ENCODE peak calls at places on chromosomes 12 and 14, in nine cellular contexts. F is GM23248, D is hepatocyte, O is HCT116, H is OCI-LY7, X is PC-3, G is neural progenitor cell, Z is SK-N-SH, M is MM.1S. T is an unnamed sample.

GRCh38 chr12:6963016-6963731 is 7.3 kb downstream of the PHB2 start:
- DNase-seq in F (no peak), D (peak), O (peak), H (no peak), X (no peak), G (no peak), Z (peak), M (no peak), T (peak)

GRCh38 chr14:100535287-100536131 is 51.7 kb downstream of the BEGAIN start:
- DNase-seq in F (no peak), D (no peak), O (no peak), H (no peak), X (no peak), G (no peak), Z (peak), M (no peak), T (no peak)

GRCh38 chr14:63012171-63012570 is 33.1 kb downstream of the KCNH5 start:
- DNase-seq in F (no peak), D (no peak), O (no peak), H (no peak), X (no peak), G (no peak), Z (no peak), M (no peak), T (no peak)

GRCh38 chr12:100897240-100897639 is 102.7 kb downstream of the ANO4 start:
- DNase-seq in F (no peak), D (no peak), O (no peak), H (no peak), X (no peak), G (no peak), Z (no peak), M (no peak), T (no peak)

GRCh38 chr14:52923902-52924575 is 26.8 kb downstream of the FERMT2 start:
- DNase-seq in F (peak), D (no peak), O (no peak), H (no peak), X (no peak), G (no peak), Z (no peak), M (no peak), T (peak)

GRCh38 chr12:3042394-3042793 is 34.8 kb upstream of the TSPAN9 start:
- DNase-seq in F (no peak), D (no peak), O (no peak), H (peak), X (no peak), G (no peak), Z (no peak), M (no peak), T (no peak)

GRCh38 chr12:113092478-113093408 is 36.2 kb downstream of the DTX1 start:
- DNase-seq in F (peak), D (peak), O (no peak), H (peak), X (peak), G (peak), Z (no peak), M (no peak), T (peak)

GRCh38 chr12:113196996-113197395 is 11.5 kb downstream of the RITA1 start:
- DNase-seq in F (peak), D (peak), O (peak), H (peak), X (peak), G (peak), Z (peak), M (peak), T (peak)

GRCh38 chr14:67820428-67820881 is 876 bp downstream of the RAD51B start:
- DNase-seq in F (peak), D (peak), O (no peak), H (peak), X (peak), G (peak), Z (peak), M (no peak), T (peak)

GRCh38 chr12:122031342-122032216 is 9.9 kb downstream of the BCL7A start:
- DNase-seq in F (peak), D (peak), O (no peak), H (peak), X (peak), G (peak), Z (peak), M (peak), T (peak)

GRCh38 chr12:104974626-104975290 is 11.4 kb upstream of the NOPCHAP1 start:
- DNase-seq in F (peak), D (no peak), O (no peak), H (peak), X (peak), G (no peak), Z (no peak), M (peak), T (no peak)

GRCh38 chr14:89908712-89909450 is 45.6 kb downstream of the EFCAB11 start:
- DNase-seq in F (peak), D (no peak), O (no peak), H (no peak), X (no peak), G (no peak), Z (no peak), M (no peak), T (no peak)

GRCh38 chr14:95285566-95285965 is 34.1 kb downstream of the CLMN start:
- DNase-seq in F (no peak), D (no peak), O (no peak), H (no peak), X (no peak), G (no peak), Z (no peak), M (no peak), T (no peak)

GRCh38 chr14:86722612-86723253 is 1192.8 kb downstream of the FLRT2 start:
- DNase-seq in F (no peak), D (no peak), O (no peak), H (no peak), X (no peak), G (no peak), Z (no peak), M (no peak), T (no peak)

GRCh38 chr14:53570411-53571387 is 385.9 kb downstream of the BMP4 start:
- DNase-seq in F (no peak), D (no peak), O (no peak), H (no peak), X (no peak), G (no peak), Z (no peak), M (no peak), T (no peak)

GRCh38 chr12:114500775-114501473 is 95.0 kb upstream of the TBX5 start:
- DNase-seq in F (no peak), D (no peak), O (no peak), H (no peak), X (no peak), G (peak), Z (no peak), M (no peak), T (peak)

GRCh38 chr12:16323638-16324037 is 23.8 kb upstream of the MGST1 start:
- DNase-seq in F (no peak), D (no peak), O (no peak), H (no peak), X (peak), G (no peak), Z (no peak), M (no peak), T (no peak)

GRCh38 chr14:104465482-104466390 is 113.8 kb upstream of the C14orf180 start:
- DNase-seq in F (no peak), D (no peak), O (no peak), H (no peak), X (no peak), G (no peak), Z (no peak), M (no peak), T (no peak)

GRCh38 chr14:34081576-34082136 is 130.8 kb upstream of the EGLN3 start:
- DNase-seq in F (peak), D (peak), O (peak), H (no peak), X (peak), G (no peak), Z (no peak), M (no peak), T (no peak)

GRCh38 chr14:72686101-72686500 is 207.8 kb downstream of the DPF3 start:
- DNase-seq in F (no peak), D (no peak), O (no peak), H (no peak), X (peak), G (no peak), Z (no peak), M (no peak), T (no peak)

GRCh38 chr14:97975960-97976359 is 1178.8 kb downstream of the VRK1 start:
- DNase-seq in F (no peak), D (no peak), O (no peak), H (no peak), X (no peak), G (no peak), Z (no peak), M (no peak), T (no peak)

GRCh38 chr12:132766380-132767085 is 4.9 kb upstream of the ANKLE2 start:
- DNase-seq in F (peak), D (no peak), O (no peak), H (no peak), X (peak), G (no peak), Z (no peak), M (no peak), T (no peak)

GRCh38 chr14:34212574-34212973 is 249.5 kb downstream of the SPTSSA start:
- DNase-seq in F (peak), D (no peak), O (no peak), H (no peak), X (no peak), G (no peak), Z (no peak), M (no peak), T (no peak)

GRCh38 chr14:29846339-29847129 is 81.1 kb downstream of the PRKD1 start:
- DNase-seq in F (no peak), D (no peak), O (no peak), H (no peak), X (no peak), G (no peak), Z (no peak), M (no peak), T (no peak)

GRCh38 chr12:111298583-111299436 is 70.1 kb downstream of the PHETA1 start:
- DNase-seq in F (peak), D (peak), O (peak), H (peak), X (peak), G (peak), Z (peak), M (peak), T (peak)

GRCh38 chr12:106586803-106587684 is 4.2 kb downstream of the RFX4 start:
- DNase-seq in F (no peak), D (no peak), O (no peak), H (no peak), X (no peak), G (peak), Z (peak), M (no peak), T (peak)

GRCh38 chr14:93104961-93105360 is 10.8 kb downstream of the ITPK1 start:
- DNase-seq in F (no peak), D (no peak), O (no peak), H (no peak), X (no peak), G (no peak), Z (no peak), M (no peak), T (peak)

GRCh38 chr14:88879016-88879415 is 54.6 kb downstream of the TTC8 start:
- DNase-seq in F (peak), D (no peak), O (no peak), H (no peak), X (peak), G (no peak), Z (no peak), M (no peak), T (no peak)

GRCh38 chr12:49598527-49598926 is 6.9 kb downstream of the FAM186B start:
- DNase-seq in F (no peak), D (no peak), O (no peak), H (no peak), X (no peak), G (no peak), Z (no peak), M (no peak), T (no peak)

GRCh38 chr14:67733609-67734008 is 31.9 kb downstream of the RDH12 start:
- DNase-seq in F (no peak), D (no peak), O (no peak), H (no peak), X (no peak), G (peak), Z (no peak), M (no peak), T (peak)

GRCh38 chr12:30482650-30483049 is 213.0 kb downstream of the IPO8 start:
- DNase-seq in F (no peak), D (no peak), O (no peak), H (no peak), X (no peak), G (no peak), Z (no peak), M (no peak), T (no peak)

GRCh38 chr14:73026243-73026844 is 562 bp downstream of the ZFYVE1 start:
- DNase-seq in F (peak), D (no peak), O (no peak), H (no peak), X (no peak), G (no peak), Z (no peak), M (peak), T (peak)

GRCh38 chr14:101508948-101509729 is 52.2 kb upstream of the DIO3 start:
- DNase-seq in F (no peak), D (no peak), O (no peak), H (no peak), X (no peak), G (no peak), Z (no peak), M (no peak), T (no peak)

GRCh38 chr12:122893208-122894151 is 2.4 kb downstream of the VPS37B start:
- DNase-seq in F (no peak), D (no peak), O (no peak), H (no peak), X (peak), G (no peak), Z (no peak), M (peak), T (no peak)

GRCh38 chr14:101456246-101457159 is 104.8 kb upstream of the DIO3 start:
- DNase-seq in F (no peak), D (no peak), O (no peak), H (no peak), X (no peak), G (peak), Z (no peak), M (no peak), T (peak)

GRCh38 chr14:89915114-89915878 is 39.2 kb downstream of the EFCAB11 start:
- DNase-seq in F (peak), D (peak), O (peak), H (peak), X (peak), G (peak), Z (peak), M (peak), T (peak)

GRCh38 chr12:40185303-40185693 is 39.5 kb upstream of the LRRK2 start:
- DNase-seq in F (no peak), D (no peak), O (no peak), H (no peak), X (no peak), G (no peak), Z (no peak), M (no peak), T (no peak)

GRCh38 chr12:69466867-69467266 is 3.3 kb upstream of the FRS2 start:
- DNase-seq in F (no peak), D (no peak), O (no peak), H (peak), X (no peak), G (peak), Z (no peak), M (no peak), T (peak)

GRCh38 chr14:65101631-65102440 is 481 bp downstream of the MAX start:
- DNase-seq in F (peak), D (peak), O (no peak), H (peak), X (no peak), G (peak), Z (peak), M (no peak), T (peak)

GRCh38 chr14:99945732-99946651 is 119.2 kb upstream of the EVL start:
- DNase-seq in F (peak), D (no peak), O (no peak), H (no peak), X (no peak), G (no peak), Z (no peak), M (peak), T (no peak)

GRCh38 chr14:31926123-31926522 is 151.0 kb upstream of the ARHGAP5 start:
- DNase-seq in F (peak), D (peak), O (peak), H (peak), X (peak), G (peak), Z (peak), M (peak), T (peak)
- H3K27ac ChIP-seq in F (no peak), D (no peak), O (no peak), H (no peak), X (no peak), G (no peak), Z (peak), M (no peak), T (no peak)

GRCh38 chr12:66086001-66086400 is 44.5 kb downstream of the LLPH start:
- DNase-seq in F (no peak), D (no peak), O (no peak), H (no peak), X (no peak), G (no peak), Z (no peak), M (no peak), T (no peak)

GRCh38 chr12:66085213-66085612 is 45.3 kb downstream of the LLPH start:
- DNase-seq in F (no peak), D (no peak), O (no peak), H (no peak), X (no peak), G (no peak), Z (no peak), M (no peak), T (no peak)

GRCh38 chr12:66087365-66087943 is 43.1 kb downstream of the LLPH start:
- DNase-seq in F (peak), D (peak), O (peak), H (peak), X (peak), G (peak), Z (peak), M (peak), T (peak)

GRCh38 chr12:66083766-66084165 is 46.8 kb downstream of the LLPH start:
- DNase-seq in F (no peak), D (no peak), O (no peak), H (no peak), X (no peak), G (no peak), Z (no peak), M (no peak), T (no peak)
- TF ChIP-seq EZH2phosphoT487 in F (no peak), D (no peak), O (no peak), H (no peak), X (no peak), G (no peak), Z (no peak), M (no peak), T (no peak)

GRCh38 chr12:84826925-84827324 is 85.7 kb downstream of the SLC6A15 start:
- DNase-seq in F (no peak), D (no peak), O (no peak), H (no peak), X (no peak), G (no peak), Z (no peak), M (peak), T (no peak)
- H3K27ac ChIP-seq in F (no peak), D (no peak), O (no peak), H (no peak), X (no peak), G (no peak), Z (no peak), M (no peak), T (no peak)

DNA sequence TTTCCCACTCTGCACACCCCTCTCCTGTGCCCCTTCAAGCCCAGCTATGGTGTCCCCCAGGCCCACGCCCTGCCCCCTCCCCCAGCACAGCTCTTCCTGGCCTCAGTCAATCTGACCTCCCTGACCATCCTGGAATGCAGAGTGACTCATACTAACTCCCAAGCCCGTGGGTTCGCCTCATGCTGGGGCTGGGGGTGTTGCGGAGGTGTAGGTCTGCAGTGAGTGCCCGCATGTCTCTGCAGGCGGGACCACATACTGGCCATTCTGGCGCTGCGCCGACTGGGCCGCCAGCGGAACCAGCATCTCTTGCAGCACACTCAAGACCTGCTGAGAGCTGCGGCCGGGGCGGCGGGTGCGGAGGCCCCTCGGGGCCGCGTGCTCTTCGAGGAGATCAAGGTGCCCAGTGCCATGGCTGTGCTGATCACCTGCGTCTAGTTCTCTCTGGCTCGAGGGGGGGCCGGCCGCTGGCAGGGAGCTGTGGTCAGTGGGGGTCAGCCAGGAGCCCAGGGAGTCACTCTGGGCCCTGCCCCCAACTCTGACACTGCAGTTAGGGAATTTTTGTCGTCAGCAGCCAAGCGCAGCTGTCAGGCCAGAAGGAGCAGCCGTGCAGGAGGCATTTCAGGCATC is 13.4 kb upstream of the TNFAIP2 start:
- DNase-seq in F (no peak), D (no peak), O (peak), H (no peak), X (peak), G (peak), Z (no peak), M (no peak), T (peak)
- TF ChIP-seq EZH2phosphoT487 in F (no peak), D (no peak), O (no peak), H (no peak), X (no peak), G (no peak), Z (no peak), M (no peak), T (no peak)

GRCh38 chr12:26032290-26032689 is 73.8 kb downstream of the RASSF8 start:
- DNase-seq in F (peak), D (no peak), O (no peak), H (no peak), X (peak), G (no peak), Z (no peak), M (no peak), T (no peak)

GRCh38 chr12:26036877-26037276 is 78.4 kb downstream of the RASSF8 start:
- DNase-seq in F (no peak), D (no peak), O (no peak), H (no peak), X (no peak), G (no peak), Z (no peak), M (no peak), T (no peak)

GRCh38 chr12:26032719-26033241 is 74.3 kb downstream of the RASSF8 start:
- DNase-seq in F (peak), D (peak), O (no peak), H (no peak), X (peak), G (no peak), Z (no peak), M (no peak), T (no peak)

GRCh38 chr12:26031814-26032213 is 73.3 kb downstream of the RASSF8 start:
- DNase-seq in F (no peak), D (no peak), O (no peak), H (no peak), X (no peak), G (no peak), Z (no peak), M (no peak), T (no peak)

GRCh38 chr12:26034371-26035142 is 76.1 kb downstream of the RASSF8 start:
- DNase-seq in F (peak), D (no peak), O (no peak), H (no peak), X (no peak), G (no peak), Z (no peak), M (no peak), T (no peak)
- H3K27ac ChIP-seq in F (peak), D (no peak), O (no peak), H (no peak), X (no peak), G (no peak), Z (peak), M (no peak), T (no peak)

GRCh38 chr14:76696361-76696760 is 64.9 kb upstream of the VASH1 start:
- DNase-seq in F (no peak), D (no peak), O (no peak), H (no peak), X (no peak), G (no peak), Z (no peak), M (no peak), T (no peak)
- TF ChIP-seq EZH2phosphoT487 in F (no peak), D (no peak), O (no peak), H (no peak), X (no peak), G (no peak), Z (no peak), M (no peak), T (no peak)

GRCh38 chr12:50924439-50925341 is 27.7 kb upstream of the HIGD1C start:
- DNase-seq in F (peak), D (peak), O (peak), H (peak), X (peak), G (peak), Z (peak), M (peak), T (peak)
- H3K27ac ChIP-seq in F (peak), D (peak), O (peak), H (peak), X (no peak), G (no peak), Z (peak), M (peak), T (peak)

DNA sequence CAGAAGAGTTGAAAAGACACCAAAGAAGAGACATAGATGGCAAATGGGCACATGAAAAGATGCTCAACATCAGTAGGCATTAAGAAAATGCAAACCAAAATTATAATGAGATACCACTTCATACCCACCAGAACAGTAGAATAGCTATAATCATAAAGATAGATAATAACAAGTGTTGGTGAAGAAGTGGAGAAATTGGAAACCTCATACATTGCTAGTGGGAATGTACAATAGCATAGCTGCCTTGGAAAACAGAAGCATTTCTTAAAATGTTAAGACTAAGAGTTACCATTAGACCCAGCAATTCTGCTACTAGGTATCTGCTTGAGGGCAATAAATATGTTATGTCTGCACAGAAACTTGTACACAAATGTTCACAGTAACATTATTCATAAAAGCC is 78.8 kb downstream of the ACADS start:
- DNase-seq in F (no peak), D (no peak), O (no peak), H (no peak), X (no peak), G (no peak), Z (no peak), M (no peak), T (no peak)
- TF ChIP-seq EZH2phosphoT487 in F (no peak), D (no peak), O (no peak), H (no peak), X (no peak), G (no peak), Z (no peak), M (no peak), T (no peak)